ENCODE peak calls at places on chromosomes 1 and 21, in ten cellular contexts. C, O, S, P, E, T, H, Y, Q and X are unnamed samples.

GRCh38 chr1:33257388-33257758 is 1.1 kb downstream of the ZNF362 start:
- DNase-seq in C (no peak), O (no peak), S (no peak), P (no peak), E (no peak), T (no peak), H (no peak), Y (no peak), Q (no peak), X (no peak)

GRCh38 chr1:240092301-240093119 is 827 bp downstream of the FMN2 start:
- DNase-seq in C (no peak), O (no peak), S (peak), P (peak), E (peak), T (no peak), H (no peak), Y (peak), Q (no peak), X (no peak)

GRCh38 chr1:156773607-156774006 is 6.3 kb downstream of the PRCC start:
- DNase-seq in C (no peak), O (no peak), S (no peak), P (no peak), E (no peak), T (no peak), H (no peak), Y (no peak), Q (no peak), X (no peak)

GRCh38 chr1:245116131-245116530 is 38.7 kb upstream of the KIF26B start:
- DNase-seq in C (no peak), O (no peak), S (no peak), P (no peak), E (no peak), T (no peak), H (no peak), Y (no peak), Q (no peak), X (no peak)

GRCh38 chr1:51877434-51878306 is 857 bp downstream of the NRDC start:
- DNase-seq in C (no peak), O (no peak), S (peak), P (peak), E (peak), T (no peak), H (no peak), Y (peak), Q (no peak), X (no peak)

GRCh38 chr1:60149254-60149653 is 75.7 kb upstream of the C1orf87 start:
- DNase-seq in C (no peak), O (no peak), S (no peak), P (no peak), E (no peak), T (no peak), H (no peak), Y (no peak), Q (no peak), X (peak)

GRCh38 chr1:36224537-36225297 is 474 bp downstream of the THRAP3 start:
- DNase-seq in C (peak), O (no peak), S (peak), P (peak), E (peak), T (peak), H (no peak), Y (peak), Q (no peak), X (peak)

GRCh38 chr21:45456836-45457160 is 51.8 kb downstream of the COL18A1 start:
- DNase-seq in C (no peak), O (no peak), S (no peak), P (no peak), E (no peak), T (no peak), H (no peak), Y (no peak), Q (no peak), X (no peak)

GRCh38 chr1:17351598-17352324 is 20.2 kb upstream of the PADI6 start:
- DNase-seq in C (no peak), O (no peak), S (no peak), P (no peak), E (no peak), T (no peak), H (no peak), Y (no peak), Q (no peak), X (no peak)

GRCh38 chr1:59214764-59215208 is 82.1 kb upstream of the FGGY start:
- DNase-seq in C (no peak), O (no peak), S (no peak), P (peak), E (peak), T (no peak), H (no peak), Y (no peak), Q (no peak), X (no peak)

GRCh38 chr1:201552941-201553341 is 14.0 kb downstream of the NAV1 start:
- DNase-seq in C (no peak), O (no peak), S (peak), P (peak), E (peak), T (no peak), H (no peak), Y (peak), Q (no peak), X (no peak)

GRCh38 chr1:172851871-172852270 is 193.0 kb downstream of the FASLG start:
- DNase-seq in C (no peak), O (no peak), S (no peak), P (no peak), E (peak), T (no peak), H (no peak), Y (no peak), Q (no peak), X (no peak)

GRCh38 chr1:229557913-229558414 is 543 bp downstream of the ABCB10 start:
- DNase-seq in C (no peak), O (peak), S (peak), P (peak), E (peak), T (no peak), H (peak), Y (peak), Q (peak), X (peak)

GRCh38 chr1:154833841-154834240 is 36.2 kb downstream of the KCNN3 start:
- DNase-seq in C (no peak), O (no peak), S (no peak), P (no peak), E (no peak), T (no peak), H (no peak), Y (no peak), Q (no peak), X (no peak)

GRCh38 chr1:9275567-9276034 is 17.1 kb upstream of the SPSB1 start:
- DNase-seq in C (peak), O (no peak), S (no peak), P (peak), E (peak), T (no peak), H (peak), Y (peak), Q (peak), X (no peak)

GRCh38 chr1:147545133-147545532 is 3.8 kb downstream of the BCL9 start:
- DNase-seq in C (no peak), O (no peak), S (peak), P (peak), E (peak), T (no peak), H (peak), Y (peak), Q (peak), X (peak)

GRCh38 chr1:154711416-154711815 is 103.4 kb upstream of the ADAR start:
- DNase-seq in C (no peak), O (no peak), S (no peak), P (no peak), E (no peak), T (no peak), H (no peak), Y (no peak), Q (no peak), X (no peak)

GRCh38 chr1:58497499-58497898 is 49.0 kb downstream of the OMA1 start:
- DNase-seq in C (no peak), O (no peak), S (no peak), P (no peak), E (no peak), T (no peak), H (no peak), Y (no peak), Q (no peak), X (no peak)

GRCh38 chr1:154220970-154221814 is 437 bp downstream of the UBAP2L start:
- DNase-seq in C (no peak), O (peak), S (peak), P (peak), E (peak), T (peak), H (peak), Y (peak), Q (peak), X (peak)

GRCh38 chr1:201495447-201496295 is 11.3 kb downstream of the CSRP1 start:
- DNase-seq in C (no peak), O (peak), S (no peak), P (no peak), E (no peak), T (peak), H (no peak), Y (peak), Q (no peak), X (peak)

GRCh38 chr1:241639653-241640148 is 468 bp downstream of the CHML start:
- DNase-seq in C (no peak), O (peak), S (peak), P (peak), E (peak), T (peak), H (peak), Y (no peak), Q (no peak), X (peak)

GRCh38 chr1:101178688-101179491 is 57.9 kb upstream of the S1PR1 start:
- DNase-seq in C (no peak), O (no peak), S (no peak), P (no peak), E (no peak), T (no peak), H (no peak), Y (no peak), Q (no peak), X (no peak)

GRCh38 chr1:203325004-203325417 is 19.7 kb downstream of the BTG2 start:
- DNase-seq in C (no peak), O (no peak), S (no peak), P (peak), E (peak), T (no peak), H (peak), Y (no peak), Q (no peak), X (no peak)

GRCh38 chr1:116277840-116278540 is 95.1 kb upstream of the ATP1A1 start:
- DNase-seq in C (no peak), O (no peak), S (no peak), P (no peak), E (no peak), T (no peak), H (no peak), Y (no peak), Q (no peak), X (no peak)

GRCh38 chr21:42201615-42202161 is 17.3 kb upstream of the ABCG1 start:
- DNase-seq in C (no peak), O (no peak), S (no peak), P (no peak), E (no peak), T (no peak), H (no peak), Y (no peak), Q (no peak), X (peak)

GRCh38 chr1:143584508-143584907 is 387.3 kb downstream of the FAM72C start:
- DNase-seq in C (no peak), O (no peak), S (no peak), P (no peak), E (no peak), T (no peak), H (no peak), Y (no peak), Q (no peak), X (no peak)

GRCh38 chr1:230303822-230304221 is 122.3 kb downstream of the PGBD5 start:
- DNase-seq in C (peak), O (peak), S (no peak), P (peak), E (peak), T (peak), H (no peak), Y (peak), Q (no peak), X (no peak)

GRCh38 chr1:2091611-2092604 is 41.7 kb downstream of the PRKCZ start:
- DNase-seq in C (no peak), O (no peak), S (no peak), P (peak), E (peak), T (no peak), H (peak), Y (no peak), Q (no peak), X (no peak)

GRCh38 chr1:232996143-232996542 is 45.7 kb downstream of the NTPCR start:
- DNase-seq in C (no peak), O (no peak), S (no peak), P (no peak), E (no peak), T (no peak), H (no peak), Y (no peak), Q (no peak), X (no peak)

GRCh38 chr1:11144563-11145256 is 44.4 kb upstream of the ANGPTL7 start:
- DNase-seq in C (no peak), O (no peak), S (no peak), P (no peak), E (no peak), T (no peak), H (no peak), Y (no peak), Q (no peak), X (no peak)

GRCh38 chr1:55575571-55576279 is 360.6 kb upstream of the USP24 start:
- DNase-seq in C (no peak), O (peak), S (no peak), P (no peak), E (peak), T (peak), H (no peak), Y (no peak), Q (no peak), X (peak)

GRCh38 chr21:35088235-35088865 is 39.2 kb upstream of the RUNX1 start:
- DNase-seq in C (no peak), O (no peak), S (no peak), P (no peak), E (peak), T (no peak), H (no peak), Y (peak), Q (no peak), X (no peak)

GRCh38 chr1:46370214-46370633 is 23.9 kb upstream of the FAAH start:
- DNase-seq in C (no peak), O (no peak), S (no peak), P (peak), E (peak), T (no peak), H (no peak), Y (no peak), Q (no peak), X (no peak)

GRCh38 chr1:214290399-214291037 is 9.6 kb downstream of the SMYD2 start:
- DNase-seq in C (no peak), O (no peak), S (no peak), P (no peak), E (no peak), T (no peak), H (no peak), Y (no peak), Q (no peak), X (no peak)

GRCh38 chr1:101388904-101389546 is 152.2 kb downstream of the S1PR1 start:
- DNase-seq in C (no peak), O (no peak), S (no peak), P (no peak), E (peak), T (no peak), H (no peak), Y (peak), Q (no peak), X (no peak)

GRCh38 chr1:32426489-32427255 is 32.4 kb upstream of the BSDC1 start:
- DNase-seq in C (no peak), O (no peak), S (no peak), P (peak), E (peak), T (no peak), H (no peak), Y (no peak), Q (no peak), X (no peak)